ENCODE peak calls at places on chromosomes 7 and 10, in seven cellular contexts. Z is cardiac fibroblast, I is fibroblast of the aortic adventitia, K is T-cell, Y is Peyer's patch, R is frontal cortex, J is M059J. S is an unnamed sample.

GRCh38 chr7:37448637-37449331 is at the start of gene ELMO1:
- DNase-seq in Y (peak), J (peak), Z (peak), K (peak), R (peak), I (peak), S (peak)

GRCh38 chr10:73889014-73889413 is 14.7 kb upstream of the CAMK2G start:
- DNase-seq in J (peak), Y (peak), R (no peak), Z (no peak), I (peak), K (no peak), S (peak)

GRCh38 chr7:87875151-87876039 is 765 bp downstream of the SLC25A40 start:
- DNase-seq in K (no peak), I (no peak), Z (peak), Y (peak), J (peak), R (no peak), S (peak)

GRCh38 chr7:2796358-2797352 is 47.5 kb downstream of the GNA12 start:
- DNase-seq in I (peak), Z (peak), K (no peak), Y (no peak), J (no peak), R (peak), S (peak)

GRCh38 chr7:112596260-112596659 is 115.5 kb downstream of the LSMEM1 start:
- DNase-seq in Y (no peak), J (peak), I (peak), K (no peak), Z (peak), R (no peak), S (peak)

GRCh38 chr7:84412161-84412969 is 217.8 kb upstream of the SEMA3A start:
- DNase-seq in J (peak), K (no peak), Z (peak), Y (no peak), I (peak), R (no peak), S (peak)

GRCh38 chr7:11727864-11728263 is 104.1 kb downstream of the THSD7A start:
- DNase-seq in R (no peak), I (peak), K (no peak), J (no peak), Z (peak), Y (no peak), S (peak)

GRCh38 chr10:3999642-4000041 is 214.6 kb upstream of the KLF6 start:
- DNase-seq in Y (no peak), Z (no peak), J (no peak), I (no peak), R (no peak), K (no peak), S (no peak)

GRCh38 chr10:69125554-69125953 is 1.6 kb downstream of the VPS26A start:
- DNase-seq in I (no peak), Y (no peak), Z (no peak), K (no peak), R (no peak), J (no peak), S (no peak)

GRCh38 chr7:36984051-36984492 is 259.8 kb upstream of the AOAH start:
- DNase-seq in Y (no peak), I (no peak), J (no peak), R (no peak), Z (no peak), K (no peak), S (no peak)

GRCh38 chr10:16952010-16952550 is 134.9 kb upstream of the RSU1 start:
- DNase-seq in K (no peak), J (no peak), Z (no peak), R (no peak), Y (no peak), I (no peak), S (no peak)

GRCh38 chr10:96380821-96381220 is 22.0 kb upstream of the OPALIN start:
- DNase-seq in K (no peak), R (no peak), J (peak), I (no peak), Z (no peak), Y (no peak), S (peak)

GRCh38 chr10:130042386-130042785 is 68.2 kb downstream of the C10orf143 start:
- DNase-seq in Y (no peak), Z (no peak), R (no peak), J (no peak), I (no peak), K (no peak), S (no peak)

S was measured in choroid plexus epithelial cell.